ENCODE peak calls at places on chromosomes 16 and 17, in six cellular contexts. One of them, this sample, is unnamed.

GRCh38 chr16:28309811-28310311 is 17.5 kb downstream of the SBK1 start:
- DNase-seq in Peyer's patch: peak
- DNase-seq in AG10803: no peak
- DNase-seq in A549: no peak
- DNase-seq in AG04450: no peak
- DNase-seq in endodermal cell: no peak
- DNase-seq in this sample: no peak

GRCh38 chr17:21298983-21299519 is 14.5 kb downstream of the MAP2K3 start:
- DNase-seq in Peyer's patch: no peak
- DNase-seq in AG10803: no peak
- DNase-seq in A549: no peak
- DNase-seq in AG04450: no peak
- DNase-seq in endodermal cell: no peak
- DNase-seq in this sample: no peak

GRCh38 chr17:73800893-73801292 is 156.6 kb upstream of the SDK2 start:
- DNase-seq in Peyer's patch: no peak
- DNase-seq in AG10803: no peak
- DNase-seq in A549: no peak
- DNase-seq in AG04450: no peak
- DNase-seq in endodermal cell: peak
- DNase-seq in this sample: no peak

GRCh38 chr16:10668322-10669045 is 26.2 kb downstream of the TEKT5 start:
- DNase-seq in Peyer's patch: no peak
- DNase-seq in AG10803: peak
- DNase-seq in A549: peak
- DNase-seq in AG04450: no peak
- DNase-seq in endodermal cell: peak
- DNase-seq in this sample: no peak

GRCh38 chr16:55759983-55760664 is 72.8 kb downstream of the CES1 start:
- DNase-seq in Peyer's patch: no peak
- DNase-seq in AG10803: no peak
- DNase-seq in A549: no peak
- DNase-seq in AG04450: no peak
- DNase-seq in endodermal cell: peak
- DNase-seq in this sample: no peak

GRCh38 chr17:12632785-12633184 is 32.9 kb upstream of the MYOCD start:
- DNase-seq in Peyer's patch: no peak
- DNase-seq in AG10803: no peak
- DNase-seq in A549: no peak
- DNase-seq in AG04450: no peak
- DNase-seq in endodermal cell: no peak
- DNase-seq in this sample: no peak

GRCh38 chr17:31064707-31065106 is 30.1 kb upstream of the NF1 start:
- DNase-seq in Peyer's patch: no peak
- DNase-seq in AG10803: no peak
- DNase-seq in A549: no peak
- DNase-seq in AG04450: no peak
- DNase-seq in endodermal cell: no peak
- DNase-seq in this sample: no peak

GRCh38 chr16:59633996-59634579 is 900.0 kb upstream of the GOT2 start:
- DNase-seq in Peyer's patch: no peak
- DNase-seq in AG10803: peak
- DNase-seq in A549: peak
- DNase-seq in AG04450: peak
- DNase-seq in endodermal cell: no peak
- DNase-seq in this sample: no peak

GRCh38 chr17:4598776-4599504 is 14.6 kb downstream of the SMTNL2 start:
- DNase-seq in Peyer's patch: no peak
- DNase-seq in AG10803: peak
- DNase-seq in A549: no peak
- DNase-seq in AG04450: no peak
- DNase-seq in endodermal cell: peak
- DNase-seq in this sample: no peak

DNA sequence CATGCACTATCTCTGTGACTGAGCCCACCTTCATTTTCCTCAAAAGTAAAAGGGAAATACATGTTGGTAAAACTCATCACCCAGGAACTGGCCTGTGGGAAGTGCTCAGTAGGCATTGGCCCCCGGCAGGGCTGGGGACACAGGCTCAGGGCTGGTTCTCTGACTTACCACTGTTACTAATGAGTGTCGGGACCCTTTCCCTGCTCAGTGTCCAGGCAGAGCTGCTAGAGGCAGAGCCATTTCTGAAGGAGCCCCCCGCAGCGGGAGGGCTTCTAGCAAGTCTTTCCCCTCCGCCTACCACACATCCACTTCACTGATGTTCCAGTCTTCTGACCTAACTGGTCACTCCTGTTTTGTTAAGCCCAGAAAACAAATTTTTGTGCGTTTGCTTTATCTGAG is 1.7 kb upstream of the PEMT start:
- DNase-seq in Peyer's patch: no peak
- DNase-seq in AG10803: no peak
- DNase-seq in A549: no peak
- DNase-seq in AG04450: no peak
- DNase-seq in endodermal cell: no peak
- DNase-seq in this sample: no peak
- H3K4me3 ChIP-seq in Peyer's patch: no peak
- H3K4me3 ChIP-seq in AG10803: no peak
- H3K4me3 ChIP-seq in A549: peak
- H3K4me3 ChIP-seq in AG04450: no peak
- H3K4me3 ChIP-seq in endodermal cell: peak
- H3K4me3 ChIP-seq in this sample: no peak

DNA sequence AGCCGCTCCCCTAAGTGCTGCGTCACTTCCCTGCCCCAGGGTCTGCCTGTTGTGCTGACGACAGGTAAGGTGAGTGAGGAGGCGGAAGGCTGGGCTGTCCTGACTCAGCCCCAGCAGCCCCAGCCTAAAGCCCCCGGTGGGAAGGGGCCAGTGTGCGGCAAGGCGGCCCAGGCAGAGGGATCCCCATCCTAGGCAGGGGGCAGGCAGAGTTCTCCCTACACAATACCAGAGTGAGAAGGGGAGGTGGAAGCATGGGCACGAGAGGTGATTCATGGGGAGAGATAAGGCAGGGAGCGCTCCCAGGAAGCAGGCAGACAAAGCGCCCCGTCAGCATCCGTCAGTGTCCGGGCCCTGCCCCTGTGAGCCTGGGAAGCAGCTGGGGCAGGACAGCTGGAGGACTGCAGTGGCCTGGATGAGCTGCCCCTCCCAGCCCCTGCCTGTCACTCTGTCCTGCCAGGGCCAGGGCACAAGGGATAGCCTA is 4.0 kb downstream of the FAM83G start:
- DNase-seq in Peyer's patch: no peak
- DNase-seq in AG10803: peak
- DNase-seq in A549: peak
- DNase-seq in AG04450: no peak
- DNase-seq in endodermal cell: no peak
- DNase-seq in this sample: no peak
- H3K4me3 ChIP-seq in Peyer's patch: no peak
- H3K4me3 ChIP-seq in AG10803: no peak
- H3K4me3 ChIP-seq in A549: no peak
- H3K4me3 ChIP-seq in AG04450: no peak
- H3K4me3 ChIP-seq in endodermal cell: no peak
- H3K4me3 ChIP-seq in this sample: no peak

DNA sequence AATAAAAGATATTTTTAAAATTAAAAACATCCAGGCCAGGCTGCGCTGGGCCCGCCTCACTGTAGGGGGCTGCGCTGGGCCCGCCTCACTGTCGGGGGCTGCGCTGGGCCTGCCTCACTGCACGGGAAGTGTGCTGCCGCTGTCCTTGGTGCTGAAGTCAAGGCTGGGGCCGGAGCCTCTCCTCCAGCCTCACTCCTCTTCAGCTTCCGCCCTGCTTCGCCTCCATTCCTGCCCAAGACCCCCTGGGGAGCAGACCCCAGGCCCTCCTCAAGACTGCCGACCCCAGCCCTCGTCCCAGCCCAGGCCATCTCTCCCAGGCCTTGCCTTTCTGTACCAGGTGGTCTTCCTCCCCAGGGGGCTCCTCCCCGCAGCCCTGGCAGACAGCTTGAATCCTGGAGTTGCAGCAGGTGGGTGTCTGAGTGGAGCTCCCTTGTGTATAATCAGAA is 26.2 kb downstream of the ENDOV start:
- DNase-seq in Peyer's patch: no peak
- DNase-seq in AG10803: peak
- DNase-seq in A549: no peak
- DNase-seq in AG04450: no peak
- DNase-seq in endodermal cell: peak
- DNase-seq in this sample: no peak
- H3K4me3 ChIP-seq in Peyer's patch: no peak
- H3K4me3 ChIP-seq in AG10803: no peak
- H3K4me3 ChIP-seq in A549: no peak
- H3K4me3 ChIP-seq in AG04450: no peak
- H3K4me3 ChIP-seq in endodermal cell: no peak
- H3K4me3 ChIP-seq in this sample: no peak

DNA sequence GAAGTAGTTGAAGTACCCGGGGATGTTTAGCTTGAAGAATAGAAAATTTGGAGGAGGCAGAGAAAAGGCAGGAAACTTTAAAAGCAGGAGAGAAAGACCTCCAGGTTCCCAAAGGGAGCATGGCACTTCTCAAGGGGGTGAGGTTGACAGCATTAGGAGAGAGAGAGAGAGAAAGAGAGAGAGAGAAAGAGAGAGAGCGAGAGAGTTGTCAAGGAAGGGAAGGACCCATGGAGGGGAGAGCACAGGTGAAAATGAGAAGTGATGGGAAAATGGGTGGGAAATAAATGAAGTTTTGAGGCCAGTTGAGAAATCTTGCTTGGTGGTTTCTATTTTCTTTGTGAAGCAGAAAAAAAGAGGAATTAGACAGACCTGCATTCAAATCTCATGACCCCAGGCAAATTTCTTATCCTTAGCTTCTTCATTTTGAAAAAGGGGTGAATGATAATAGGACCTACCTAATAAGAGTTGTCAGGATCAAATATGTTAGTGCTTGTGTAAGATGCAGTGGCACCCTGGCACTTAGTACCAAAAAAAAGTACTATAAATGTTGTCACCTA is 24.0 kb downstream of the PRKCB start:
- DNase-seq in Peyer's patch: no peak
- DNase-seq in AG10803: no peak
- DNase-seq in A549: no peak
- DNase-seq in AG04450: no peak
- DNase-seq in endodermal cell: no peak
- DNase-seq in this sample: no peak
- H3K4me3 ChIP-seq in Peyer's patch: no peak
- H3K4me3 ChIP-seq in AG10803: no peak
- H3K4me3 ChIP-seq in A549: no peak
- H3K4me3 ChIP-seq in AG04450: no peak
- H3K4me3 ChIP-seq in endodermal cell: no peak
- H3K4me3 ChIP-seq in this sample: no peak

GRCh38 chr16:88460496-88461169 is 7.6 kb downstream of the ZFPM1 start:
- DNase-seq in Peyer's patch: no peak
- DNase-seq in AG10803: no peak
- DNase-seq in A549: no peak
- DNase-seq in AG04450: no peak
- DNase-seq in endodermal cell: no peak
- DNase-seq in this sample: no peak
- H3K4me3 ChIP-seq in Peyer's patch: no peak
- H3K4me3 ChIP-seq in AG10803: no peak
- H3K4me3 ChIP-seq in A549: no peak
- H3K4me3 ChIP-seq in AG04450: no peak
- H3K4me3 ChIP-seq in endodermal cell: no peak
- H3K4me3 ChIP-seq in this sample: no peak

DNA sequence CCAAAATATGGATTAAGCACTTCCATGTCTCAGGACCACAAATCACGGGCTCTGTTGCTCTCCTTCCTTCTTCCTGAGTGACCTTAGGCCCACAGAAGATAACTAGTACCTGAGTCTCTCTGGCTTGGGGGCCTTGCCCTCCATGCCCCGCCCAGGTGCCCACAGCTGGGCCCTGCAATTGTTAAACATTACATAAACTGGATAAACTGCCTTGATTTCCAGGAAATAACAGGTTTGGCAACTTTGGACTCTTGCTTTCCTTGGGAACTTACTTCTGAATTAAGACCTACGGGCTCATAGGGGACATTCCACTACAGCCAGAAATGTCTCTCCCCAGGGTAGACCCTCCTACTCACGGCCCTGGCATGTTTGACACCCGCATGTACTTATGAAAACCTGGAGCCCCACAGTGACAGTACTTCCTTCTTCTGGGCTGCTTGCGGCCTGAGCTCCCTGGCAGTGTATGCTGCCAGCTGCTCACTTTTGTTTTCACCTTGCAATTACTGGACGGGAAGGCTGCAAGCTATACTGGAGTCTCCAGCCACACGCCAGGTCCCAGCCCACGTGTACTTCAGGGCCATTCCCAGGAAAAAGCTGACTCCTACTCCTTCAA is 2.3 kb upstream of the UBALD2 start:
- DNase-seq in Peyer's patch: peak
- DNase-seq in AG10803: no peak
- DNase-seq in A549: no peak
- DNase-seq in AG04450: no peak
- DNase-seq in endodermal cell: peak
- DNase-seq in this sample: no peak
- H3K4me3 ChIP-seq in Peyer's patch: peak
- H3K4me3 ChIP-seq in AG10803: no peak
- H3K4me3 ChIP-seq in A549: no peak
- H3K4me3 ChIP-seq in AG04450: no peak
- H3K4me3 ChIP-seq in endodermal cell: no peak
- H3K4me3 ChIP-seq in this sample: no peak

DNA sequence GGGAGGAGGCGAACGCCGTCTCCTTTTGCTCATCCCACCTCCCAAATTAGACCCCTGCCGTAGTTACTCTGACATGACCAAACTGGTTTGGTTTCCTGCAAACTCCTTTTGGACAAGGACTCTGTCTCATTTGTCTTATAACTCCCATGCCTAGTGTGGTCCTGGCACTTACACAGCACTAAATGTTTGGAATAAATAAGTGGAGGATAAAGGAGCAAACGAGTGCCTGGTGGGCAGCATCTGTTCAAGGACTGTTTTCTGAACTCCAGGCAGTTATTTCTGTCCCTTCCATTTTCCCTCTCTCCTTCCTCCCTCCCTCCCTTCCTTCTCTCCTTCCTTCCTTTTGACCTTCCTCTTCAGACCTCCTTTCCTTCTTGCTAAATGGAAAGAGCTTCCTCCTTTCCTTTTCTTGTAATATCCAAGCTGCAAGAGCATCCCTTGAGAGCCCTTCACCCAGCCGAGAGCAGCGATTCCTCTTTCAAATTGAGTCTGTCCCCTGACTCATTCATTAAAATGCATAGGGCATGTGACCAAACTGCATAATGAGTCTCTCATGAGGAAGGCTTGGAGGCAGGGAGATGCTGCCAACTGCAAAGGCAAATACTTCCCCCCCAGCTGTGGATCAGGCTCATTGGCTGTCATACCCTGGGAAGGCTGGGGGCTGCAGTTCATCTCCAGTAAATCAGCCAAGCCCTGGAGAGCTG is 36.9 kb downstream of the CHD9 start:
- DNase-seq in Peyer's patch: peak
- DNase-seq in AG10803: peak
- DNase-seq in A549: no peak
- DNase-seq in AG04450: peak
- DNase-seq in endodermal cell: peak
- DNase-seq in this sample: no peak
- H3K4me3 ChIP-seq in Peyer's patch: no peak
- H3K4me3 ChIP-seq in AG10803: peak
- H3K4me3 ChIP-seq in A549: no peak
- H3K4me3 ChIP-seq in AG04450: peak
- H3K4me3 ChIP-seq in endodermal cell: no peak
- H3K4me3 ChIP-seq in this sample: no peak